ENCODE peak calls at places on chromosomes 2 and 18, in nine cellular contexts. S, W, E, I, N, D, F, P and B are unnamed samples.

GRCh38 chr18:67553471-67553870 is 37.0 kb upstream of the DSEL start:
- DNase-seq in S (no peak), N (no peak), P (no peak), W (no peak), D (no peak), I (no peak), F (no peak), E (no peak), B (no peak)

GRCh38 chr18:34033968-34034367 is 190.7 kb downstream of the NOL4 start:
- DNase-seq in I (no peak), W (no peak), D (no peak), P (no peak), N (no peak), S (no peak), E (no peak), F (no peak), B (no peak)

GRCh38 chr2:102433973-102434654 is 11.2 kb downstream of the IL18RAP start:
- DNase-seq in E (no peak), F (no peak), S (no peak), N (no peak), W (no peak), I (no peak), P (no peak), D (no peak), B (no peak)

GRCh38 chr2:225010804-225011203 is 31.5 kb downstream of the DOCK10 start:
- DNase-seq in E (no peak), N (no peak), W (peak), F (peak), P (no peak), I (no peak), D (no peak), S (no peak), B (no peak)

GRCh38 chr2:241965931-241966412 is 96.4 kb downstream of the RTP5 start:
- DNase-seq in D (no peak), W (peak), S (no peak), N (peak), P (peak), F (peak), E (peak), I (no peak), B (peak)

GRCh38 chr18:13611058-13611615 is 115.2 kb downstream of the FAM210A start:
- DNase-seq in P (no peak), N (peak), S (peak), E (no peak), D (peak), F (peak), I (no peak), W (no peak), B (no peak)

GRCh38 chr18:11104307-11104706 is 45.1 kb downstream of the PIEZO2 start:
- DNase-seq in I (no peak), N (no peak), P (no peak), D (no peak), S (no peak), F (no peak), W (no peak), E (no peak), B (no peak)

GRCh38 chr2:209383212-209383611 is 40.6 kb upstream of the MAP2 start:
- DNase-seq in E (peak), F (peak), S (no peak), N (no peak), W (no peak), D (no peak), P (no peak), I (no peak), B (no peak)

GRCh38 chr2:122366427-122366826 is 611.0 kb downstream of the TSN start:
- DNase-seq in S (no peak), F (no peak), P (no peak), W (no peak), E (no peak), I (no peak), D (no peak), N (no peak), B (no peak)

GRCh38 chr2:98445167-98445522 is 487 bp downstream of the INPP4A start:
- DNase-seq in D (no peak), I (no peak), N (no peak), E (no peak), S (no peak), P (no peak), W (no peak), F (no peak), B (no peak)

GRCh38 chr2:26911911-26912861 is 58.3 kb upstream of the MAPRE3 start:
- DNase-seq in E (no peak), S (no peak), I (peak), P (no peak), N (no peak), W (no peak), D (no peak), F (no peak), B (no peak)

GRCh38 chr2:208000701-208001395 is 24.5 kb downstream of the PLEKHM3 start:
- DNase-seq in S (no peak), W (no peak), F (no peak), D (no peak), I (no peak), N (no peak), P (no peak), E (no peak), B (no peak)

DNA sequence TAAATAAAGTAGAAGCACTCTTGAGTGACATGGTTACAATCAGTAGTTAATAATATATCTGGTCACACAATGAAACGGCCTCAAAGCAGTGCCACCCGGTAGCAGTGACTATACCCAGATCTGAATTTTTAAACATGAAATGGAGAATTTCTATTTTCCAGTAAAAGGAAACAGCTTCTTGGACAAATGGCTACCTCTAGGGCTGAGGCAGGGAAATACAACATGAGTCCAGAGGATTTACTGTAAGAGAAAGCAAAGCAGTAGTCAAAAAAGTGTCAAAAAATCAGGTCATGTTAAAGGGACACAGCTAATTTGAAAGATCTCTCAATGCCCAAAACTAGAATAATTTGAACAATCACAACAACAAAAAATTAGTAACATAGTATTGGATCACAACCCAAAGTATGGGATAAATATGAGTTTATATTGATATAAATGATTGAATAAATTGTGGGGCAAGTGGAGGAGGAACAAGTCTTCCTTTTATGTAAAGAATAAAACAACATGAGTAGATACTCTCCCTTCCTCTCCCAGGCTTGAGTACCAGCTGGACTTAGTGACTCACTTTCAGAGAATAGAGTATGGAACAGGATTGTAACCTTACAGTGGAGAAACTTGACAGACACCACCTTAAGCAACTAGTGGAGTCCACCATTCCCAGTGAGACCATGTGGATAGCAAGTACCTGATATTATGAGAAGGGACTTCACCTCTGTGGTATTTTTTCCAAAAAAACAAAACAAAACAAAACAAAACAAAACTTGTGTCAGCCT is 180.8 kb downstream of the MBD2 start:
- DNase-seq in F (no peak), E (no peak), I (no peak), D (no peak), W (no peak), N (no peak), P (no peak), S (no peak), B (no peak)
- TF ChIP-seq CTCF in F (no peak), E (no peak), I (no peak), D (no peak), W (peak), N (no peak), P (no peak), S (no peak), B (no peak)

GRCh38 chr2:202035089-202035940 is 1.7 kb downstream of the FZD7 start:
- DNase-seq in P (no peak), S (peak), W (peak), F (peak), E (no peak), N (peak), D (peak), I (peak), B (no peak)
- TF ChIP-seq CTCF in P (no peak), S (peak), W (peak), F (peak), E (peak), N (peak), D (peak), I (no peak), B (peak)

GRCh38 chr2:10914272-10914693 is 2.5 kb downstream of the KCNF1 start:
- DNase-seq in I (peak), N (no peak), W (no peak), E (no peak), P (no peak), S (no peak), F (no peak), D (no peak), B (no peak)
- TF ChIP-seq CTCF in I (peak), N (no peak), W (peak), E (peak), P (no peak), S (no peak), F (peak), D (no peak), B (peak)

DNA sequence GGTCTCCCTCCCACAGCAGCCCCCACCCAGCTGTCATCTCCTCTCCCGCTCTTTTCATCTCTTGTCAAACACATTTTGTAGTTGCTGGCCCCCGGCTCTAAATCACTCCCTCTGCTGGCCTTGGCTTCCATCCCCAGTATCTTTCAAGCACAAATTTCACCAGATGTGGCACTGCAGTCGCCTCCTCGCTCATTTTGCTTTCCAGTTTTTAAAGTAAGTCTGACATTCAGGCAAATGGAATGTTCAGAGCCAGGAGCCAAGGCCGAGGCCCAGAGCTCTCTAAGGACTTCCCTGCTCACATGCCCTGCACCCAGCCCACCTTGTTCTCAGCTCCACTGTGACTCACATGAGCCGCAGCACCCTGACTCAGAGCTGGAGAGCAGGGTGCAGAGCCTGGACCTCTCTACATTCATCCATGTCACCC is 158.4 kb downstream of the GALNT14 start:
- DNase-seq in I (no peak), N (peak), F (peak), P (no peak), D (peak), W (peak), S (no peak), E (no peak), B (peak)
- TF ChIP-seq CTCF in I (no peak), N (no peak), F (peak), P (no peak), D (no peak), W (peak), S (no peak), E (no peak), B (peak)

DNA sequence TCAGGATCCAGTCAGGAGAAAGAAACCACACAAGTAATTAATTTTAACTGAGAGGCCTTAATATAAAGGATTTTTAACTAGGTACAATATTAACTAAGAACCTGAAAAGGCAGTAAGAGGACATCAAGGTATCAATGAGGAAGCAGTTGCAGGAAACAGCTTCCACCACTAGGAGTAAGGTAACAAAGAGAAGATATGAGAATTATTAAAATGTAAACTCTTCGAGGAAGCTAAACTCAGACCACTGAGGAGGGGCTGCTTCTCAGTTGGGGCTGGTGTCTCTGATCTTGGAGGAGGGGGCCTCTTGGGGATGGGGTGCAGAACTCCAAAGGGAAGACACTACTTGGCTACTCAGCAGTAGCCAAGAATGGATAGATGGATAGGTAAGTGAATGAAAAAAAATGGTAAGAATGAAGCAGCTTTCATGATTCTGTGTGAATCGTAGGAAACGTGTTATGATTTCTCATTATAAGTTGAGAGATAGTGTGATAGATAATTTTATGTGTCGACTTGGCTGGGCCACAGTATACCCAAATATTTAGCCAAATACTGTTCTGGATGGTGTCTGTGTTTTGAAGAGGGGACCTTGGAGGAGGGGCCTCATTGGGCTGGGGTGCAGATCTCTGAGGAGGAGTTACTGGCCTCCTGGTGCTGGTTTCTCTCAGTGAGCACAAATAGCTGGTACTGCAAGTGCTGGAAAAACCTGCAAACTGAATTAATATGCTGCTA is 547.7 kb upstream of the LRRTM1 start:
- DNase-seq in N (no peak), W (no peak), I (no peak), S (no peak), P (no peak), F (no peak), D (no peak), E (no peak), B (no peak)
- TF ChIP-seq CTCF in N (no peak), W (no peak), I (no peak), S (no peak), P (no peak), F (no peak), D (no peak), E (no peak), B (no peak)

DNA sequence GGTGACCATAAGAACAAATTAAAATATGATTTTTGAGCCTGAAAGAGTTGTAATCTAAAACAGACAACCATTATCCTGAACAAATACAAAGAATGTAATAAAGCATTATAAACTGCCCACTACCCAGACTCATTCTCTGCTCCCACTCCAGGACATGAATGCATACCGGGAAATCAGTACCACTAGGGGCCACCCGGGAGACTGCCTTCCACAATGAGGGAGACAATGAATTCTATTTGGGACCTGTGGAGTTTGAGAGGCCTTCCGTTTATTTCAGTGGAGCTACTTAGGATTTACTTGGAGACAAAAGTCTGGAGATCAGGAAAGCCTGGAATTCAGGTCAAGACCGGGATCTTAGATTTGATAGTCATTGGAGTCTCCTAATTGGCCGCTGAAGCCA is 50.0 kb downstream of the NAB1 start:
- DNase-seq in I (peak), P (no peak), E (no peak), N (no peak), S (no peak), D (no peak), F (no peak), W (no peak), B (no peak)
- TF ChIP-seq CTCF in I (no peak), P (no peak), E (peak), N (no peak), S (no peak), D (no peak), F (peak), W (peak), B (peak)